ENCODE peak calls at places on chromosomes 2 and 18, in seven cellular contexts. One of them, this sample, is unnamed.

GRCh38 chr2:158841839-158842238 is 46.7 kb downstream of the DAPL1 start:
- DNase-seq in CD4-positive, alpha-beta T cell: no peak
- DNase-seq in tibial nerve: no peak
- DNase-seq in WERI-Rb-1: no peak
- DNase-seq in stomach: no peak
- DNase-seq in SJCRH30: no peak
- DNase-seq in GM23248: peak; percentile 68
- DNase-seq in this sample: no peak

GRCh38 chr2:28355521-28356094 is 37.0 kb upstream of the FOSL2 start:
- DNase-seq in CD4-positive, alpha-beta T cell: no peak
- DNase-seq in GM23248: no peak
- DNase-seq in WERI-Rb-1: no peak
- DNase-seq in tibial nerve: peak; percentile 42
- DNase-seq in stomach: peak; percentile 92
- DNase-seq in SJCRH30: peak; percentile 92
- DNase-seq in this sample: no peak

GRCh38 chr18:52060612-52061259 is 279.3 kb upstream of the DCC start:
- DNase-seq in SJCRH30: no peak
- DNase-seq in tibial nerve: no peak
- DNase-seq in GM23248: no peak
- DNase-seq in CD4-positive, alpha-beta T cell: no peak
- DNase-seq in stomach: no peak
- DNase-seq in WERI-Rb-1: no peak
- DNase-seq in this sample: no peak

GRCh38 chr18:11074879-11075278 is 74.5 kb downstream of the PIEZO2 start:
- DNase-seq in CD4-positive, alpha-beta T cell: no peak
- DNase-seq in stomach: no peak
- DNase-seq in WERI-Rb-1: no peak
- DNase-seq in SJCRH30: no peak
- DNase-seq in GM23248: no peak
- DNase-seq in tibial nerve: no peak
- DNase-seq in this sample: no peak

GRCh38 chr2:85263591-85263990 is 64.2 kb downstream of the TGOLN2 start:
- DNase-seq in CD4-positive, alpha-beta T cell: no peak
- DNase-seq in tibial nerve: no peak
- DNase-seq in GM23248: no peak
- DNase-seq in SJCRH30: no peak
- DNase-seq in stomach: no peak
- DNase-seq in WERI-Rb-1: no peak
- DNase-seq in this sample: no peak

GRCh38 chr2:233801357-233802131 is 23.4 kb downstream of the MROH2A start:
- DNase-seq in GM23248: no peak
- DNase-seq in CD4-positive, alpha-beta T cell: no peak
- DNase-seq in SJCRH30: no peak
- DNase-seq in tibial nerve: no peak
- DNase-seq in stomach: peak; percentile 14
- DNase-seq in WERI-Rb-1: peak; percentile 3
- DNase-seq in this sample: peak; percentile 36

GRCh38 chr2:174326880-174327558 is 7.7 kb upstream of the SP9 start:
- DNase-seq in stomach: no peak
- DNase-seq in WERI-Rb-1: no peak
- DNase-seq in tibial nerve: no peak
- DNase-seq in CD4-positive, alpha-beta T cell: no peak
- DNase-seq in SJCRH30: no peak
- DNase-seq in GM23248: no peak
- DNase-seq in this sample: no peak

GRCh38 chr18:58005036-58005435 is 39.0 kb upstream of the NEDD4L start:
- DNase-seq in SJCRH30: no peak
- DNase-seq in CD4-positive, alpha-beta T cell: no peak
- DNase-seq in tibial nerve: no peak
- DNase-seq in GM23248: peak; percentile 68
- DNase-seq in WERI-Rb-1: no peak
- DNase-seq in stomach: no peak
- DNase-seq in this sample: peak; percentile 62

GRCh38 chr2:86634352-86634751 is 10.7 kb upstream of the RNF103 start:
- DNase-seq in tibial nerve: no peak
- DNase-seq in stomach: no peak
- DNase-seq in SJCRH30: no peak
- DNase-seq in WERI-Rb-1: no peak
- DNase-seq in GM23248: no peak
- DNase-seq in CD4-positive, alpha-beta T cell: no peak
- DNase-seq in this sample: no peak

GRCh38 chr2:112582314-112582746 is 2.1 kb upstream of the CHCHD5 start:
- DNase-seq in WERI-Rb-1: peak; percentile 16
- DNase-seq in GM23248: peak; percentile 76
- DNase-seq in tibial nerve: no peak
- DNase-seq in CD4-positive, alpha-beta T cell: peak; percentile 5
- DNase-seq in SJCRH30: peak; percentile 39
- DNase-seq in stomach: no peak
- DNase-seq in this sample: peak; percentile 45

GRCh38 chr2:227450921-227451654 is 20.9 kb upstream of the AGFG1 start:
- DNase-seq in CD4-positive, alpha-beta T cell: no peak
- DNase-seq in WERI-Rb-1: no peak
- DNase-seq in GM23248: peak; percentile 59
- DNase-seq in stomach: no peak
- DNase-seq in tibial nerve: no peak
- DNase-seq in SJCRH30: no peak
- DNase-seq in this sample: no peak
- H3K27ac ChIP-seq in CD4-positive, alpha-beta T cell: no peak overlapping the region
- H3K27ac ChIP-seq in WERI-Rb-1: no peak overlapping the region
- H3K27ac ChIP-seq in GM23248: no peak overlapping the region
- H3K27ac ChIP-seq in stomach: peak overlapping the region; percentile 67
- H3K27ac ChIP-seq in tibial nerve: no peak overlapping the region
- H3K27ac ChIP-seq in SJCRH30: no peak overlapping the region
- H3K27ac ChIP-seq in this sample: no peak overlapping the region

GRCh38 chr2:2572393-2573204 is 241.5 kb upstream of the MYT1L start:
- DNase-seq in SJCRH30: no peak
- DNase-seq in tibial nerve: no peak
- DNase-seq in CD4-positive, alpha-beta T cell: no peak
- DNase-seq in WERI-Rb-1: no peak
- DNase-seq in GM23248: no peak
- DNase-seq in stomach: no peak
- DNase-seq in this sample: no peak
- H3K27ac ChIP-seq in SJCRH30: no peak overlapping the region
- H3K27ac ChIP-seq in tibial nerve: no peak overlapping the region
- H3K27ac ChIP-seq in CD4-positive, alpha-beta T cell: no peak overlapping the region
- H3K27ac ChIP-seq in WERI-Rb-1: no peak overlapping the region
- H3K27ac ChIP-seq in GM23248: no peak overlapping the region
- H3K27ac ChIP-seq in stomach: no peak overlapping the region
- H3K27ac ChIP-seq in this sample: no peak overlapping the region

GRCh38 chr18:9925795-9926194 is 12.0 kb downstream of the VAPA start:
- DNase-seq in WERI-Rb-1: no peak
- DNase-seq in CD4-positive, alpha-beta T cell: no peak
- DNase-seq in tibial nerve: no peak
- DNase-seq in stomach: no peak
- DNase-seq in SJCRH30: no peak
- DNase-seq in GM23248: no peak
- DNase-seq in this sample: no peak
- H3K27ac ChIP-seq in WERI-Rb-1: no peak overlapping the region
- H3K27ac ChIP-seq in CD4-positive, alpha-beta T cell: no peak overlapping the region
- H3K27ac ChIP-seq in tibial nerve: no peak overlapping the region
- H3K27ac ChIP-seq in stomach: no peak overlapping the region
- H3K27ac ChIP-seq in SJCRH30: no peak overlapping the region
- H3K27ac ChIP-seq in GM23248: peak overlapping the region; percentile 45
- H3K27ac ChIP-seq in this sample: peak overlapping the region; percentile 16

GRCh38 chr18:55464581-55464980 is 123.4 kb downstream of the TCF4 start:
- DNase-seq in SJCRH30: no peak
- DNase-seq in WERI-Rb-1: no peak
- DNase-seq in tibial nerve: no peak
- DNase-seq in stomach: no peak
- DNase-seq in GM23248: no peak
- DNase-seq in CD4-positive, alpha-beta T cell: no peak
- DNase-seq in this sample: no peak

GRCh38 chr18:55458456-55459238 is 129.3 kb downstream of the TCF4 start:
- DNase-seq in WERI-Rb-1: no peak
- DNase-seq in GM23248: no peak
- DNase-seq in CD4-positive, alpha-beta T cell: no peak
- DNase-seq in SJCRH30: peak; percentile 12
- DNase-seq in stomach: no peak
- DNase-seq in tibial nerve: no peak
- DNase-seq in this sample: no peak

GRCh38 chr18:55461843-55462242 is 126.1 kb downstream of the TCF4 start:
- DNase-seq in tibial nerve: no peak
- DNase-seq in WERI-Rb-1: no peak
- DNase-seq in GM23248: no peak
- DNase-seq in CD4-positive, alpha-beta T cell: no peak
- DNase-seq in SJCRH30: no peak
- DNase-seq in stomach: no peak
- DNase-seq in this sample: no peak

GRCh38 chr18:55465313-55465712 is 122.7 kb downstream of the TCF4 start:
- DNase-seq in SJCRH30: no peak
- DNase-seq in GM23248: no peak
- DNase-seq in CD4-positive, alpha-beta T cell: no peak
- DNase-seq in WERI-Rb-1: no peak
- DNase-seq in stomach: no peak
- DNase-seq in tibial nerve: no peak
- DNase-seq in this sample: no peak

GRCh38 chr18:55462652-55463051 is 125.3 kb downstream of the TCF4 start:
- DNase-seq in SJCRH30: peak; percentile 37
- DNase-seq in CD4-positive, alpha-beta T cell: no peak
- DNase-seq in stomach: no peak
- DNase-seq in tibial nerve: no peak
- DNase-seq in GM23248: no peak
- DNase-seq in WERI-Rb-1: peak; percentile 64
- DNase-seq in this sample: no peak
- H3K27ac ChIP-seq in SJCRH30: no peak overlapping the region
- H3K27ac ChIP-seq in CD4-positive, alpha-beta T cell: no peak overlapping the region
- H3K27ac ChIP-seq in stomach: no peak overlapping the region
- H3K27ac ChIP-seq in tibial nerve: no peak overlapping the region
- H3K27ac ChIP-seq in GM23248: no peak overlapping the region
- H3K27ac ChIP-seq in WERI-Rb-1: peak overlapping the region; percentile 55
- H3K27ac ChIP-seq in this sample: no peak overlapping the region

GRCh38 chr2:27083410-27084296 is 2.9 kb upstream of the KHK start:
- DNase-seq in WERI-Rb-1: no peak
- DNase-seq in stomach: no peak
- DNase-seq in CD4-positive, alpha-beta T cell: no peak
- DNase-seq in SJCRH30: peak; percentile 46
- DNase-seq in GM23248: no peak
- DNase-seq in tibial nerve: no peak
- DNase-seq in this sample: peak; percentile 13
- H3K27ac ChIP-seq in WERI-Rb-1: no peak overlapping the region
- H3K27ac ChIP-seq in stomach: no peak overlapping the region
- H3K27ac ChIP-seq in CD4-positive, alpha-beta T cell: no peak overlapping the region
- H3K27ac ChIP-seq in SJCRH30: peak overlapping the region; percentile 65
- H3K27ac ChIP-seq in GM23248: no peak overlapping the region
- H3K27ac ChIP-seq in tibial nerve: no peak overlapping the region
- H3K27ac ChIP-seq in this sample: no peak overlapping the region

GRCh38 chr2:98444436-98445166 is at the start of gene INPP4A:
- DNase-seq in SJCRH30: peak; percentile 71
- DNase-seq in tibial nerve: peak; percentile 33
- DNase-seq in WERI-Rb-1: peak; percentile 84
- DNase-seq in GM23248: peak; percentile 83
- DNase-seq in stomach: peak; percentile 78
- DNase-seq in CD4-positive, alpha-beta T cell: peak; percentile 76
- DNase-seq in this sample: peak; percentile 34
- H3K27ac ChIP-seq in SJCRH30: no peak within 1 kb of the TSS
- H3K27ac ChIP-seq in tibial nerve: peak within 1 kb of the TSS; percentile 71
- H3K27ac ChIP-seq in WERI-Rb-1: peak within 1 kb of the TSS; percentile 61
- H3K27ac ChIP-seq in GM23248: peak within 1 kb of the TSS; percentile 71
- H3K27ac ChIP-seq in stomach: peak within 1 kb of the TSS; percentile 66
- H3K27ac ChIP-seq in CD4-positive, alpha-beta T cell: peak within 1 kb of the TSS; percentile 72
- H3K27ac ChIP-seq in this sample: peak within 1 kb of the TSS; percentile 70

GRCh38 chr2:190819835-190820234 is 60.8 kb upstream of the GLS start:
- DNase-seq in WERI-Rb-1: no peak
- DNase-seq in SJCRH30: peak; percentile 68
- DNase-seq in GM23248: peak; percentile 92
- DNase-seq in tibial nerve: no peak
- DNase-seq in stomach: no peak
- DNase-seq in CD4-positive, alpha-beta T cell: no peak
- DNase-seq in this sample: peak; percentile 56
- H3K27ac ChIP-seq in WERI-Rb-1: no peak overlapping the region
- H3K27ac ChIP-seq in SJCRH30: peak overlapping the region; percentile 66
- H3K27ac ChIP-seq in GM23248: peak overlapping the region; percentile 89
- H3K27ac ChIP-seq in tibial nerve: no peak overlapping the region
- H3K27ac ChIP-seq in stomach: no peak overlapping the region
- H3K27ac ChIP-seq in CD4-positive, alpha-beta T cell: no peak overlapping the region
- H3K27ac ChIP-seq in this sample: no peak overlapping the region

This sample was measured in foreskin keratinocyte.